ENCODE peak calls at places on chromosome 15, in ten cellular contexts. O is CD8-positive, alpha-beta T cell; R is activated CD4-positive, alpha-beta T cell treated with anti-CD3 and anti-CD28 coated beads for 36 hours; A is gastroesophageal sphincter; I is left cardiac atrium; N is natural killer cell; D is activated naive CD8-positive, alpha-beta T cell treated with anti-CD3 and anti-CD28 coated beads, Interleukin-2, amount 50 U/mL, for 24 hours; P is left ventricle myocardium superior; V is activated CD4-positive, CD25-positive, alpha-beta regulatory T cell treated with anti-CD3 and anti-CD28 coated beads, Interleukin-2, amount 50 U/mL, for 24 hours; K is HCT116. G is an unnamed sample.

GRCh38 chr15:96183927-96184266 is 146.6 kb upstream of the NR2F2 start:
- ATAC-seq in K (no peak), P (no peak), N (no peak), V (no peak), R (no peak), I (no peak), A (no peak), O (no peak), D (no peak), G (no peak)

GRCh38 chr15:69595009-69595825 is 142.6 kb downstream of the RPLP1 start:
- ATAC-seq in P (peak), K (no peak), N (no peak), O (no peak), A (peak), D (no peak), V (no peak), R (no peak), I (peak), G (no peak)

GRCh38 chr15:68372291-68372811 is 59.6 kb downstream of the ITGA11 start:
- ATAC-seq in D (no peak), O (no peak), V (no peak), K (peak), I (peak), P (peak), R (no peak), N (no peak), A (no peak), G (no peak)

GRCh38 chr15:64216161-64216560 is 53.3 kb upstream of the PPIB start:
- ATAC-seq in I (no peak), K (no peak), N (no peak), O (no peak), D (no peak), A (no peak), R (no peak), V (no peak), P (no peak), G (no peak)

GRCh38 chr15:54564142-54564541 is 585.9 kb downstream of the UNC13C start:
- ATAC-seq in I (no peak), A (no peak), P (no peak), R (no peak), K (no peak), O (no peak), D (no peak), V (no peak), N (no peak), G (no peak)

GRCh38 chr15:49096090-49096750 is 50.0 kb upstream of the SECISBP2L start:
- ATAC-seq in K (no peak), I (peak), N (no peak), V (no peak), D (no peak), A (no peak), R (no peak), P (peak), O (no peak), G (no peak)

GRCh38 chr15:61558172-61559146 is 329.4 kb upstream of the RORA start:
- ATAC-seq in V (no peak), A (peak), K (no peak), R (no peak), P (peak), N (no peak), I (no peak), O (no peak), D (no peak), G (no peak)

GRCh38 chr15:99954361-99955180 is 221.3 kb upstream of the LYSMD4 start:
- ATAC-seq in R (no peak), A (no peak), K (no peak), N (no peak), V (no peak), D (no peak), O (no peak), P (no peak), I (peak), G (no peak)

GRCh38 chr15:72203507-72203837 is 5.9 kb upstream of the GRAMD2A start:
- ATAC-seq in P (peak), A (peak), I (peak), K (no peak), N (no peak), V (no peak), D (no peak), O (no peak), R (no peak), G (no peak)

GRCh38 chr15:101159096-101159935 is 92.5 kb downstream of the CHSY1 start:
- ATAC-seq in P (no peak), K (no peak), A (no peak), O (no peak), I (peak), D (peak), N (no peak), R (peak), V (peak), G (peak)

GRCh38 chr15:42012937-42013482 is 7.8 kb downstream of the PLA2G4E start:
- ATAC-seq in A (no peak), O (no peak), N (no peak), D (no peak), I (no peak), K (no peak), R (no peak), P (no peak), V (no peak), G (no peak)

GRCh38 chr15:91320106-91320505 is 220.0 kb downstream of the SV2B start:
- ATAC-seq in I (no peak), K (no peak), R (peak), D (peak), N (no peak), A (no peak), V (peak), P (no peak), O (no peak), G (peak)

GRCh38 chr15:52569244-52569585 is 385 bp upstream of the ARPP19 start:
- ATAC-seq in D (no peak), I (no peak), N (no peak), V (no peak), A (no peak), O (peak), K (peak), P (no peak), R (no peak), G (no peak)

GRCh38 chr15:48052871-48053383 is 67.9 kb upstream of the SLC24A5 start:
- ATAC-seq in V (no peak), I (no peak), O (no peak), D (no peak), R (no peak), N (no peak), A (no peak), P (no peak), K (no peak), G (no peak)

GRCh38 chr15:63439536-63440264 is 58.1 kb upstream of the CA12 start:
- ATAC-seq in A (no peak), P (no peak), I (no peak), N (no peak), R (peak), O (no peak), V (no peak), K (no peak), D (no peak), G (peak)

GRCh38 chr15:66789029-66790025 is 87.3 kb downstream of the SMAD6 start:
- ATAC-seq in K (peak), V (no peak), N (no peak), O (no peak), R (no peak), P (peak), A (peak), D (no peak), I (peak), G (no peak)

GRCh38 chr15:51077565-51078153 is 17.0 kb downstream of the TNFAIP8L3 start:
- ATAC-seq in O (peak), D (peak), A (peak), N (peak), I (peak), R (peak), V (peak), K (no peak), P (peak), G (peak)

GRCh38 chr15:57500979-57501576 is 90.6 kb upstream of the MYZAP start:
- ATAC-seq in R (no peak), D (no peak), I (peak), P (no peak), K (peak), V (no peak), N (no peak), O (no peak), A (no peak), G (no peak)

G was measured in activated T-helper 17 cell treated with anti-CD3 and anti-CD28 coated beads, Interleukin-2, amount 50 U/mL, for 72 hours.